ENCODE peak calls at places on chromosomes 6 and 20, in five cellular contexts. E, B, W, A and F are unnamed samples.

GRCh38 chr20:31710423-31711250 is 12.0 kb downstream of the BCL2L1 start:
- DNase-seq in E (no peak), B (peak; percentile 28), W (no peak), A (no peak), F (no peak)

GRCh38 chr6:35368038-35368887 is 25.9 kb downstream of the PPARD start:
- DNase-seq in E (no peak), B (no peak), W (peak; percentile 8), A (no peak), F (peak; percentile 76)

GRCh38 chr6:1179571-1180459 is 132.1 kb upstream of the FOXQ1 start:
- DNase-seq in E (no peak), B (peak; percentile 36), W (no peak), A (no peak), F (no peak)

GRCh38 chr6:89194559-89194958 is 22.6 kb downstream of the GABRR1 start:
- DNase-seq in E (no peak), B (no peak), W (no peak), A (no peak), F (no peak)

GRCh38 chr6:121086876-121087275 is 247.4 kb downstream of the TBC1D32 start:
- DNase-seq in E (no peak), B (no peak), W (no peak), A (no peak), F (no peak)

GRCh38 chr20:37526238-37526838 is 1.3 kb downstream of the BLCAP start:
- DNase-seq in E (peak; percentile 87), B (peak; percentile 66), W (no peak), A (no peak), F (peak; percentile 57)

GRCh38 chr6:166751051-166751595 is 124.1 kb upstream of the RPS6KA2 start:
- DNase-seq in E (no peak), B (no peak), W (peak; percentile 78), A (no peak), F (no peak)

GRCh38 chr6:69305456-69305855 is 491.4 kb downstream of the LMBRD1 start:
- DNase-seq in E (no peak), B (no peak), W (no peak), A (no peak), F (no peak)

GRCh38 chr6:166541876-166542579 is 44.5 kb downstream of the RAMACL start:
- DNase-seq in E (no peak), B (no peak), W (peak; percentile 38), A (no peak), F (no peak)

GRCh38 chr20:48584391-48585249 is 243.2 kb downstream of the PREX1 start:
- DNase-seq in E (no peak), B (peak; percentile 20), W (no peak), A (peak; percentile 64), F (no peak)

GRCh38 chr6:1024587-1024986 is 287.3 kb upstream of the FOXQ1 start:
- DNase-seq in E (peak; percentile 53), B (no peak), W (no peak), A (no peak), F (peak; percentile 86)

GRCh38 chr6:127516676-127517273 is 2.4 kb downstream of the MTCL3 start:
- DNase-seq in E (peak; percentile 65), B (peak; percentile 93), W (peak; percentile 94), A (peak; percentile 52), F (peak; percentile 30)

GRCh38 chr6:47135772-47136171 is 93.6 kb upstream of the ADGRF1 start:
- DNase-seq in E (no peak), B (peak; percentile 61), W (no peak), A (no peak), F (peak; percentile 93)

GRCh38 chr20:44711237-44711636 is 3.9 kb upstream of the CCN5 start:
- DNase-seq in E (no peak), B (no peak), W (peak; percentile 77), A (no peak), F (no peak)

GRCh38 chr6:169852504-169853195 is 101.2 kb downstream of the ERMARD start:
- DNase-seq in E (no peak), B (no peak), W (peak; percentile 52), A (no peak), F (no peak)

GRCh38 chr6:12208190-12208589 is 82.0 kb upstream of the EDN1 start:
- DNase-seq in E (no peak), B (no peak), W (no peak), A (no peak), F (no peak)

GRCh38 chr6:17910178-17910577 is 77.3 kb downstream of the KIF13A start:
- DNase-seq in E (no peak), B (no peak), W (no peak), A (no peak), F (no peak)

GRCh38 chr6:44730771-44731391 is 343.4 kb downstream of the CDC5L start:
- DNase-seq in E (no peak), B (no peak), W (no peak), A (no peak), F (peak; percentile 61)

GRCh38 chr20:25005661-25006060 is 13.1 kb upstream of the APMAP start:
- DNase-seq in E (no peak), B (peak; percentile 28), W (peak; percentile 73), A (no peak), F (no peak)

GRCh38 chr6:83590413-83590812 is 78.1 kb downstream of the PRSS35 start:
- DNase-seq in E (no peak), B (no peak), W (no peak), A (no peak), F (no peak)

GRCh38 chr6:37985355-37985754 is 165.8 kb downstream of the ZFAND3 start:
- DNase-seq in E (no peak), B (no peak), W (no peak), A (no peak), F (no peak)

GRCh38 chr6:69624944-69625343 is 171.9 kb downstream of the LMBRD1 start:
- DNase-seq in E (no peak), B (no peak), W (no peak), A (no peak), F (no peak)

GRCh38 chr20:38211200-38212097 is 46.4 kb upstream of the TGM2 start:
- DNase-seq in E (no peak), B (no peak), W (peak; percentile 92), A (no peak), F (no peak)

GRCh38 chr6:107843400-107843799 is 19.3 kb upstream of the SCML4 start:
- DNase-seq in E (no peak), B (no peak), W (no peak), A (no peak), F (no peak)

GRCh38 chr6:53710788-53711187 is 45.2 kb upstream of the KLHL31 start:
- DNase-seq in E (no peak), B (no peak), W (no peak), A (no peak), F (no peak)

GRCh38 chr20:46543033-46543432 is 7.4 kb downstream of the OCSTAMP start:
- DNase-seq in E (no peak), B (no peak), W (no peak), A (no peak), F (no peak)

GRCh38 chr20:6590891-6591679 is 176.4 kb upstream of the BMP2 start:
- DNase-seq in E (no peak), B (no peak), W (no peak), A (no peak), F (peak; percentile 61)

GRCh38 chr6:48419992-48420391 is 309.0 kb upstream of the PTCHD4 start:
- DNase-seq in E (no peak), B (no peak), W (no peak), A (no peak), F (no peak)

GRCh38 chr6:7974932-7975763 is 64.6 kb upstream of the TXNDC5 start:
- DNase-seq in E (no peak), B (no peak), W (peak; percentile 96), A (no peak), F (peak; percentile 97)

GRCh38 chr6:33945931-33946330 is 142.1 kb upstream of the MLN start:
- DNase-seq in E (no peak), B (no peak), W (peak; percentile 24), A (no peak), F (no peak)

GRCh38 chr6:148085651-148086321 is 256.9 kb upstream of the SASH1 start:
- DNase-seq in E (no peak), B (no peak), W (no peak), A (no peak), F (no peak)

GRCh38 chr6:129575378-129576118 is 134.4 kb downstream of the ARHGAP18 start:
- DNase-seq in E (peak; percentile 51), B (peak; percentile 40), W (no peak), A (no peak), F (peak; percentile 53)

GRCh38 chr6:30618270-30618787 is 689 bp downstream of the MRPS18B start:
- DNase-seq in E (no peak), B (no peak), W (peak; percentile 20), A (no peak), F (peak; percentile 45)

GRCh38 chr20:46746972-46747371 is 37.5 kb downstream of the SLC2A10 start:
- DNase-seq in E (no peak), B (no peak), W (no peak), A (no peak), F (peak; percentile 2)

GRCh38 chr6:98146656-98147055 is 687.7 kb upstream of the POU3F2 start:
- DNase-seq in E (no peak), B (no peak), W (no peak), A (no peak), F (no peak)

GRCh38 chr6:149054559-149055194 is 262.8 kb upstream of the TAB2 start:
- DNase-seq in E (no peak), B (no peak), W (no peak), A (no peak), F (no peak)